ENCODE peak calls at places on chromosomes 11 and 22, in four cellular contexts. G is A549, M is uterus, O is prostate gland. D is an unnamed sample.

GRCh38 chr11:69463181-69463891 is 18.1 kb upstream of the LINC01488 start:
- DNase-seq in G (peak), M (no peak), O (no peak), D (no peak)

GRCh38 chr11:27204527-27204926 is 158.5 kb downstream of the CCDC34 start:
- DNase-seq in G (peak), M (no peak), O (no peak), D (no peak)

GRCh38 chr11:30016588-30017363 is at the start of gene KCNA4:
- DNase-seq in G (peak), M (no peak), O (no peak), D (no peak)

GRCh38 chr22:17926516-17926915 is 97.8 kb downstream of the MICAL3 start:
- DNase-seq in G (no peak), M (no peak), O (no peak), D (no peak)

GRCh38 chr22:29503811-29504372 is 23.9 kb downstream of the NEFH start:
- DNase-seq in G (peak), M (peak), O (peak), D (no peak)

GRCh38 chr11:70490208-70490607 is 91.9 kb downstream of the CTTN start:
- DNase-seq in G (no peak), M (no peak), O (no peak), D (no peak)

GRCh38 chr22:29244785-29245625 is 22.8 kb downstream of the RHBDD3 start:
- DNase-seq in G (no peak), M (no peak), O (no peak), D (peak)

GRCh38 chr11:71545405-71545966 is 2.7 kb upstream of the KRTAP5-9 start:
- DNase-seq in G (no peak), M (no peak), O (no peak), D (no peak)

DNA sequence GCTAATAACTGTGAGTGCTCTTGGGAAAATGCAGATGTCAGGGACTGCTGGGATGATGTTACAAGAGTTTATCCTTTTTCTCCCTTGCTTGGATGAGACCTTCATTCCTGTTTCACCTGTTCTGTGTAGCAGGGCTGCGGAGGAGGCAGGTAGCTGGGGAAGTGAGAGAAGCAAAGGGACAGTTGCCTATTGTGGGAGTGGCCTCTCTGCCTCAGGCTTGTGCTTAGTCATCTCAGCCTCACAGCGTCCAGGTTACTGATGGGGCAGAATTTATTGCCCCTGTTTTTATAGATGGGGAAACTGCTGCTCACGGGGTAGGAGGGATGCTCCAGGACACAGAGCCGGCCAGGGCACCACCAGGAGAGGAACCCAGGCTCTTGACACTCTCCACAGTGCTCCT is 1.7 kb downstream of the STX3 start:
- DNase-seq in G (peak), M (peak), O (peak), D (no peak)
- H3K4me3 ChIP-seq in G (peak), M (no peak), O (no peak), D (peak)

DNA sequence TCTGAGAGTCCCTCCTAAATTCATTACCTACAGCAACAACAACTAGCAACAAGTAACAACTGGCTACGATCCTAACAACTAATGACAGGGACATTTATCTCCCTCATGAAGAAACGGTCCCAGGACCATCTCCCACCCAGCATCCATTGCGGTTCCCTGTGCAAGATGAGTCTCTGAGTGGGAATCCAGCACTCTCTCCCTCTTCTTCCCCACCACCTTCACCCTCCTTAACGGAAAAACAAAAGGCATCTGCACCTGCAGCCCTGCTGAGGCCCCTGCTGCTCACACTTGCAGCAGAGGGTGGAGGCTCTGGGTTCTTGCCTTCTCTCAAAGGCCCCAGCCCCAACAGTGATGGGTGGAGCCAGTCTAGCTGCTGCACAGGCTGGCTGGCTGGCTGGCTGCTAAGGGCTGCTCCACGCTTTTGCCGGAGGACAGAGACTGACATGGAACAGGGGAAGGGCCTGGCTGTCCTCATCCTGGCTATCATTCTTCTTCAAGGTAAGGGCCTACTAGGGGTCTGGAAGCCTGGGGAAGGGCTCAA is at the start of gene CD3G:
- DNase-seq in G (no peak), M (no peak), O (no peak), D (no peak)
- TF ChIP-seq POLR2A in G (no peak), M (no peak), O (no peak), D (no peak)

GRCh38 chr11:44430140-44430539 is 120.2 kb upstream of the ALX4 start:
- DNase-seq in G (no peak), M (no peak), O (no peak), D (no peak)
- H3K4me3 ChIP-seq in G (no peak), M (no peak), O (no peak), D (no peak)

GRCh38 chr11:111926505-111927391 is 8.0 kb downstream of the C11orf52 start:
- DNase-seq in G (peak), M (peak), O (peak), D (peak)
- TF ChIP-seq POLR2A in G (peak), M (peak), O (peak), D (no peak)

GRCh38 chr11:104164028-104164520 is at the start of gene PDGFD:
- DNase-seq in G (peak), M (peak), O (peak), D (peak)

GRCh38 chr11:104159356-104159755 is 4.6 kb downstream of the PDGFD start:
- DNase-seq in G (no peak), M (no peak), O (no peak), D (no peak)

GRCh38 chr11:104165014-104165413 is 1.1 kb upstream of the PDGFD start:
- DNase-seq in G (no peak), M (no peak), O (no peak), D (no peak)

GRCh38 chr11:104163100-104164027 is 583 bp downstream of the PDGFD start:
- DNase-seq in G (peak), M (no peak), O (no peak), D (no peak)

DNA sequence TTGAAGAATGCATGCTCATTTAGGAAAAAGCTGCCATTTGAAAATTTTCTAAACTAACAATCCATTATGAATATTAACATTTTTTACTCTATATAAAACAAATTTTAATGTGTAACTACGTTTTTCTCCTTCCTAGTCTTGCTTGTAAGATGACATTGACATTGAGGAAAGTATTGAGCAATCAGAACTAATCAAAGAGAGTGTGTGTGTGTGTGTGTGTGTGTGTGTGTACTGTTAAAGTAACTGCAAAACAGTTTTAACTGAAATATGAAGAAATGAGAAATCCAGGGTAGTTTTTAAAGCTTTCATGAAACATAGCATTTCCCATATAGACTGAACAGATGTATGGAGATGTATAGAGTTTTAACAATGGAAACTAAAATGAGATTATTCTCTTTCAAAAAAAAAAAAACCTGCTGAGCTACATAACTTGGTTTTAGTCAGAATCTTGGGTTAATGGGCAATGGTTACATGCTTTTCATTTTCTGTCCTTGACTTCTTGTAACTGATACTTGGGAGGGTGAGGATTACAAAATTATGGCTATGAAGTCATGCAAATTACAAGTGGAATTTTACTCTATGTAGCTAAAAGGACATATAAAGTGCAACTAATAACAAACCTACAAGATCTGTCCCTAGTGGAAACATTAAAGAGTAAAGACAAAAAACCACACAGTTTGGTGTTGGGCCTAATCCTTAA is 2.0 kb downstream of the PDGFD start:
- DNase-seq in G (no peak), M (no peak), O (no peak), D (no peak)
- H3K4me3 ChIP-seq in G (no peak), M (no peak), O (no peak), D (no peak)

GRCh38 chr11:114308689-114309089 is 12.5 kb downstream of the NNMT start:
- DNase-seq in G (no peak), M (peak), O (no peak), D (no peak)

GRCh38 chr11:114304969-114305368 is 8.8 kb downstream of the NNMT start:
- DNase-seq in G (no peak), M (no peak), O (no peak), D (no peak)

GRCh38 chr11:114310095-114310494 is 13.9 kb downstream of the NNMT start:
- DNase-seq in G (no peak), M (no peak), O (no peak), D (no peak)

GRCh38 chr11:114309517-114309916 is 13.3 kb downstream of the NNMT start:
- DNase-seq in G (no peak), M (no peak), O (no peak), D (no peak)

DNA sequence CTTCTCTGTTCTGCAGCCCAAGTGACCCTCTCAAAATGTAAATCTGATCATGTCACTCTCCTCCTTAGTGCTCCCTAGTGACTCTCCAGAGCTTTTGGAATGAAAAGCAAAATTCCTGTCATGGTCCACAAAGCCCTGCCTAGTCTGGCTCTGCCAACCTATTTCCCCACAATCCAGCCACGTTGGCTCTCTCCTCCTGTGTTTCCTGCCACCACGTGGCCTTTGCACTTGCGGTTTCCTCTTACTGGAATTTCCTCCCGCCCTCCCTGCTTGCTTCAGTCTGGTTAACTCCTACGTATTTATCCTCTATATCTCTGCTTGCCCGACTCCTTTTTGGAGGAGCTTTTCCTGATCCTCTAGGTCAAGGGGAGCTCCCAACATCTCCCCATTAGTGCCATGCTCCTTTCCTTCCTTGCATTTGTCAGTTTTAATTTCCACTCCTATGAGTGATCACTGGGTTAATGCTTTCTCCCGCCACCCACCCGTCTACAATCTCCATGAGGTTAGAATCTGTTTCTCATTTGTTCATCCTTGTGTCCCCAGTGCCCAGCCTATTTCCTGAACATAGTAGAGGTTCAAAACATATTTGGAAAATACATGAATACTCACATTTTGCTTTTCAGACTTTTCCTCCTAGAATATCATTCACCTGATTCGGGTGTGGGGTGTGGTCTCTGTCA is 11.5 kb downstream of the NNMT start:
- DNase-seq in G (no peak), M (peak), O (no peak), D (peak)
- TF ChIP-seq POLR2A in G (no peak), M (no peak), O (no peak), D (peak)